ENCODE peak calls at places on chromosomes 1 and 21, in four cellular contexts. L, Z, U and C are unnamed samples. For H3K9me3, the result is how much of the 10 kb centered on the place peaks cover.

GRCh38 chr21:41610042-41610839 is 102.3 kb upstream of the TMPRSS2 start:
- DNase-seq in L (peak), Z (peak), U (peak), C (no peak)

GRCh38 chr1:176567190-176567794 is 104.3 kb downstream of the PAPPA2 start:
- DNase-seq in U (peak), Z (no peak), L (no peak), C (no peak)

GRCh38 chr1:56382890-56383289 is 196.5 kb downstream of the PLPP3 start:
- DNase-seq in L (no peak), U (no peak), Z (no peak), C (no peak)

GRCh38 chr1:214494706-214495105 is 56.7 kb downstream of the PTPN14 start:
- DNase-seq in L (no peak), Z (no peak), U (no peak), C (no peak)

GRCh38 chr1:29896300-29896699 is 660.0 kb downstream of the PTPRU start:
- DNase-seq in U (no peak), L (no peak), Z (no peak), C (no peak)

GRCh38 chr1:8879348-8880067 is 1.0 kb upstream of the ENO1 start:
- DNase-seq in L (no peak), Z (no peak), U (no peak), C (no peak)

GRCh38 chr21:45051580-45052434 is 22.6 kb upstream of the ADARB1 start:
- DNase-seq in L (no peak), Z (no peak), U (no peak), C (no peak)

GRCh38 chr21:36641886-36642285 is 57.0 kb upstream of the SIM2 start:
- DNase-seq in L (no peak), Z (no peak), U (no peak), C (no peak)

GRCh38 chr1:158017800-158018595 is 24.6 kb downstream of the KIRREL1 start:
- DNase-seq in Z (no peak), L (no peak), U (no peak), C (no peak)

GRCh38 chr1:53511323-53511932 is 52.2 kb downstream of the DMRTB1 start:
- DNase-seq in Z (no peak), L (no peak), U (no peak), C (no peak)

GRCh38 chr1:42927274-42927841 is 31.3 kb downstream of the SLC2A1 start:
- DNase-seq in U (no peak), L (no peak), Z (no peak), C (no peak)

GRCh38 chr1:101136739-101137138 is 100.1 kb upstream of the S1PR1 start:
- DNase-seq in Z (no peak), L (peak), U (peak), C (no peak)

GRCh38 chr21:19603011-19603593 is 1199.5 kb upstream of the TMPRSS15 start:
- DNase-seq in Z (no peak), U (no peak), L (no peak), C (no peak)

GRCh38 chr1:23522244-23523013 is 8.6 kb downstream of the E2F2 start:
- DNase-seq in U (peak), L (no peak), Z (no peak), C (no peak)

GRCh38 chr1:169044296-169044695 is 62.2 kb upstream of the ATP1B1 start:
- DNase-seq in U (no peak), L (peak), Z (no peak), C (no peak)

GRCh38 chr1:147608601-147609000 is 61.7 kb downstream of the ACP6 start:
- DNase-seq in L (no peak), Z (peak), U (no peak), C (no peak)

GRCh38 chr1:29569971-29570634 is 333.8 kb downstream of the PTPRU start:
- DNase-seq in Z (no peak), L (no peak), U (peak), C (peak)

GRCh38 chr1:64881281-64881680 is 85.1 kb downstream of the JAK1 start:
- DNase-seq in U (peak), L (no peak), Z (no peak), C (no peak)

GRCh38 chr1:176374967-176375569 is 87.9 kb upstream of the PAPPA2 start:
- DNase-seq in L (peak), Z (peak), U (peak), C (peak)

GRCh38 chr1:208264469-208265126 is 20.4 kb upstream of the PLXNA2 start:
- DNase-seq in L (no peak), U (no peak), Z (no peak), C (no peak)

GRCh38 chr1:211377539-211378461 is 51.2 kb downstream of the TRAF5 start:
- DNase-seq in L (no peak), U (no peak), Z (no peak), C (no peak)

GRCh38 chr1:9929431-9930385 is 13.5 kb downstream of the LZIC start:
- DNase-seq in U (no peak), Z (no peak), L (no peak), C (no peak)

GRCh38 chr1:203493901-203494300 is at the start of gene OPTC:
- DNase-seq in U (no peak), Z (no peak), L (no peak), C (no peak)

GRCh38 chr1:150650193-150650592 is 20.8 kb upstream of the ENSA start:
- DNase-seq in U (peak), Z (no peak), L (no peak), C (no peak)

GRCh38 chr1:54117815-54118563 is 34.8 kb downstream of the CDCP2 start:
- DNase-seq in Z (no peak), L (no peak), U (peak), C (no peak)

GRCh38 chr21:41706678-41707077 is 60.2 kb downstream of the RIPK4 start:
- DNase-seq in L (no peak), U (peak), Z (no peak), C (no peak)

GRCh38 chr1:153789478-153790148 is 14.4 kb downstream of the SLC27A3 start:
- DNase-seq in Z (no peak), U (no peak), L (no peak), C (no peak)

GRCh38 chr1:8189931-8190483 is 127.9 kb upstream of the SLC45A1 start:
- DNase-seq in Z (no peak), L (no peak), U (peak), C (no peak)

GRCh38 chr1:36157115-36157903 is 1.3 kb downstream of the MAP7D1 start:
- DNase-seq in Z (no peak), L (no peak), U (no peak), C (no peak)

GRCh38 chr1:15207031-15207828 is 39.8 kb upstream of the FHAD1 start:
- DNase-seq in U (no peak), Z (no peak), L (no peak), C (no peak)

GRCh38 chr1:17045140-17045539 is 8.7 kb downstream of the SDHB start:
- DNase-seq in L (no peak), U (no peak), Z (no peak), C (no peak)

GRCh38 chr1:84298336-84298687 is 3.2 kb upstream of the SAMD13 start:
- DNase-seq in Z (peak), U (peak), L (peak), C (no peak)

GRCh38 chr1:89812992-89813391 is 7.8 kb upstream of the LRRC8D start:
- DNase-seq in Z (no peak), U (peak), L (no peak), C (no peak)

GRCh38 chr1:17080085-17080759 is 26.4 kb upstream of the SDHB start:
- DNase-seq in U (no peak), L (no peak), Z (no peak), C (no peak)

GRCh38 chr21:42146821-42147220 is 72.1 kb upstream of the ABCG1 start:
- DNase-seq in Z (peak), L (no peak), U (no peak), C (no peak)

GRCh38 chr1:211469938-211470529 is 21.9 kb downstream of the RD3 start:
- DNase-seq in U (peak), Z (peak), L (peak), C (peak)

GRCh38 chr21:35237287-35237686 is 188.2 kb upstream of the RUNX1 start:
- DNase-seq in Z (no peak), U (no peak), L (no peak), C (no peak)

GRCh38 chr1:87058343-87058649 is 143.9 kb downstream of the HS2ST1 start:
- DNase-seq in U (peak), L (no peak), Z (no peak), C (no peak)

GRCh38 chr1:202632241-202632640 is 78.0 kb downstream of the SYT2 start:
- DNase-seq in Z (peak), U (no peak), L (no peak), C (no peak)

GRCh38 chr1:79738101-79738500 is 731.6 kb upstream of the ADGRL4 start:
- DNase-seq in L (no peak), Z (no peak), U (no peak), C (no peak)
- H3K4me3 ChIP-seq in L (no peak), Z (no peak), U (no peak), C (no peak)

DNA sequence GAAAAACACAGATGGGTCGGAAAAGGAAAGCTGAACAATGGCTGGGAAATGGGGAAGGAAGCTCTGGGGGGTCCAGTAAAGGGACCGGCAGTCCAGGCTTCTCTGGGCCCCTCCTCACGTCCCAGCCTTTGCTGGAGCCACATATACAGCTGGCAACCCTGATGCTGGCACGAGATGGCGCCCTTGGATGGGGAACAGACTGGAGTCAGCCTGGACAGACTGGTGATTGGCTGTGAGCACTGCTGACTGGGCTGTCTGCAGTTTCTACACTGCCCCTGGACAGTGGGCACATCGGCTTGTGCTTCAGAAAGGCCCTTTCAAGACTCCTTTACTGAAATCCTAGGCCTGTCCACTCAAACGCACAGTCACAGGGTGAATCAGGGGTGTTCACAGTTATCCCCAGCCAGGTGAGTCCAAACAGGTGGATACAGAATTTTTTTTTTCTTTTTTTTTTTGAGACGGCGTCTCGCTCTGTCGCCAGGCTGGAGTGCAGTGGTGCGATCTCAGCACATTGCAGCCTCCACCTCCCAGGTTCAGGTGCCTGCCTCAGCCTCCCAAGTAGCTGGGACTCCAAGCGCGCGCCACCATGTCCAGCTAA is 31.1 kb upstream of the ZBTB40 start:
- DNase-seq in Z (peak), L (peak), U (peak), C (peak)
- TF ChIP-seq CTCF in Z (peak), L (peak), U (peak), C (peak)

DNA sequence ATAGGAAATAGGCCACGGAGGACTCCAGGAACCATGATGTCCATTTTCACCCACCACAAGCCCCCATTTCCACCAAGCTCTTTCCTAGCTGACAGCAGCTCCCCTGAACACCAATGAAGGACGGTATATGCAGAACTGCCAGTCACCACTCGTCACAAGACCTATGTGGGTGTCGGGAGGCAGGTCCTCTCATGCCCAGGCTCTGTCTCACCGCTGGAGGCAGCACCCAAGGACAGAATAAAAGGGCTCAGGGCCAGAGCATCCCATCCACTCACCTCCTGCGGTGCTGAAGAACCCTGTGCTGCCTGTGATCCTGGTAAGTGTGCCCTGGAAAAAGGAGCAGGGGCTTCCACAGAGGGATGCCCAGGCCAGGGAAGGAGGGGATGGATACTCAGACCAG is at the start of gene LCE1F:
- DNase-seq in U (no peak), Z (no peak), L (no peak), C (no peak)
- H3K9me3 ChIP-seq in U (under half), Z (under half), L (under half), C (under half)

DNA sequence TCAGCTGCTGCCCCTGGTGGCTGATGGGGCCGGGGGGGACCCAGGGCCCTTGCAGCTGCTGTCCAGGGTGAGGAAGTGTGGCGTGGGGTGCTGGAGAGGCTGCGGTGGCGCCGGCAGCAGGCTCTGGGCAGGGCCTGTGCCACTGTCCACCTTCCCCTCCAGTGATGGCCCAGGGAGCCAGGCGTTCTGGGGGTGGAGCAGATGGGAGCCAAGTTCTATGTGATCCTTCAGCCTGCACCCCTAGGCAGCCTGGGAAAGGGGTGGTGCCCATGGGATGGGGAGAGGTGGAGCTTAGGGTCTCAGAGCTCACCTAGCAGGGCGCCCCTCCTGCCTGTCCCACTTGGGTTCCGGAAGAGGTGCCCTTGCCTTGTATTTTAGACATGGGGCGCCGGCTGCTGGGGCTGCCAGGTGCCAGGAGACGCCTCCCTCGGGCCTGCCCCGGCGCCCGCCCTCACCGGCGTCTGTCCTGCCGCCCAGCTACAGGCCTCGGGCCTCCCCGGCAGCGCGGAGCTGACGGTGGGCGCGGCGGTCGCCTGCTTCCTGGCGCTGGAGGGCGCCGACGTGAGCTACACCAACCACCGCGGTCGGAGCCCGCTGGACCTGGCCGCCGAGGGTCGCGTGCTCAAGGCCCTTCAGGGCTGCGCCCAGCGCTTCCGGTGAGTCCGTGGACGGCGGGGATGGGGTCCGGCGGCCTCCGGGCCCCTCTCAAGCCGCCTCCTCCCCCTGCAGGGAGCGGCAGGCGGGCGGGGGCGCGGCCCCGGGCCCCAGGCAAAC is 3.1 kb upstream of the MMP23B start:
- DNase-seq in Z (peak), U (no peak), L (peak), C (no peak)
- H3K4me3 ChIP-seq in Z (peak), U (no peak), L (peak), C (no peak)

DNA sequence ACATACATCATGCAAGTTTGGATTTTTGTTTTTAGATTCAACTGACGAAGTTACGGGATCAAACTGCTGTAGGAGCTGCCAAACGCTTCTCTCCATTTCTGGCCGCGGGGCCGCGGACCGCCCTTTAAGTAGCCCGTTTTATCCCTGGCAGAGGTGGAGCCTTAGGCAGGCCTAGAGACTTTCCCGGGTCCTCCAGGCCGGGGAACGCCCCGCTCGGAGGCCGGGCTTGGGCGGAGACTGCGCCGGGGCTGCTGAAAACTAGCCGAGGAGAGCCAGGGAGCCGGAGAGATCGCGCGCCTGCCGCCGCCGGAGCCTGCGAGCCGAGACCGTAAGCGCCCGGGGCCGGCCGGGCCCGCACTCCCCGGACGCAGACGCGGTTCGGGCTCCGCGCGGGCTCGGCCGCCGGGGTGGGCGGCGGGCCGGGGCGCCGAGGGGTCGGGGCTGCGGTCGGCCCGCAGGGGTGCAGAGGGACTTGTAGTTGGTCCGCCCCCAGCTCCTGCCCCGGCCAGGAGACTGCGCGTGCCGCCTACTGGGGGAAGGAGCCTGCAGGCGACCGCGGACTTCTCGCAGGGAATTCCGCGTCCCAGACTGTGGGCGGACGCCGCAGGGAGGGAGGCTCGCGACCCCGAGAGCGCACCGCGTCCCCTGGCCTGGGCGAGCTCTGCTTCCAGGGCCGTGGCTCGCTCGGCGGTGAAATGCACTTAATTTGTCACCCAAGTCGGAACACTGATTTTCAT is at the start of gene EPHX1:
- DNase-seq in U (peak), L (peak), Z (peak), C (peak)
- TF ChIP-seq CTCF in U (peak), L (no peak), Z (peak), C (peak)

GRCh38 chr1:152109231-152109997 is 5.8 kb downstream of the TCHH start:
- DNase-seq in L (no peak), Z (no peak), U (peak), C (no peak)

GRCh38 chr1:152109998-152110294 is 5.3 kb downstream of the TCHH start:
- DNase-seq in L (no peak), U (no peak), Z (no peak), C (no peak)

GRCh38 chr1:152108899-152109222 is 6.4 kb downstream of the TCHH start:
- DNase-seq in L (no peak), U (no peak), Z (no peak), C (no peak)

GRCh38 chr1:152107289-152107983 is 7.8 kb downstream of the TCHH start:
- DNase-seq in L (no peak), Z (no peak), U (no peak), C (no peak)

GRCh38 chr1:152107984-152108898 is 7.0 kb downstream of the TCHH start:
- DNase-seq in Z (no peak), L (no peak), U (peak), C (no peak)
- H3K9me3 ChIP-seq in Z (under half), L (under half), U (under half), C (under half)

GRCh38 chr1:156336242-156336641 is 1.9 kb downstream of the CCT3 start:
- DNase-seq in Z (no peak), L (peak), U (no peak), C (no peak)
- H3K4me3 ChIP-seq in Z (peak), L (peak), U (no peak), C (peak)